ENCODE peak calls at places on chromosomes 6 and 20, in eight cellular contexts. One of them, this sample, is unnamed.

GRCh38 chr6:138346302-138347195 is 31.2 kb upstream of the SMIM28 start:
- DNase-seq in cardiac fibroblast: peak; percentile 60
- DNase-seq in endothelial cell: no peak
- DNase-seq in OCI-LY7: no peak
- DNase-seq in fibroblast of mammary gland: peak; percentile 22
- DNase-seq in Calu3: no peak
- DNase-seq in psoas muscle: no peak
- DNase-seq in Peyer's patch: no peak
- DNase-seq in this sample: no peak

GRCh38 chr20:32985596-32985995 is 18.6 kb downstream of the SUN5 start:
- DNase-seq in cardiac fibroblast: no peak
- DNase-seq in fibroblast of mammary gland: no peak
- DNase-seq in OCI-LY7: no peak
- DNase-seq in Calu3: no peak
- DNase-seq in endothelial cell: no peak
- DNase-seq in Peyer's patch: no peak
- DNase-seq in psoas muscle: no peak
- DNase-seq in this sample: no peak

GRCh38 chr20:6582449-6582848 is 185.0 kb upstream of the BMP2 start:
- DNase-seq in psoas muscle: no peak
- DNase-seq in fibroblast of mammary gland: no peak
- DNase-seq in OCI-LY7: no peak
- DNase-seq in Peyer's patch: no peak
- DNase-seq in Calu3: no peak
- DNase-seq in cardiac fibroblast: no peak
- DNase-seq in endothelial cell: no peak
- DNase-seq in this sample: no peak

GRCh38 chr6:13259393-13259792 is 68.9 kb downstream of the TBC1D7 start:
- DNase-seq in endothelial cell: no peak
- DNase-seq in Calu3: no peak
- DNase-seq in psoas muscle: no peak
- DNase-seq in OCI-LY7: no peak
- DNase-seq in cardiac fibroblast: no peak
- DNase-seq in fibroblast of mammary gland: no peak
- DNase-seq in Peyer's patch: no peak
- DNase-seq in this sample: no peak

GRCh38 chr20:36919715-36920333 is 31.7 kb downstream of the SAMHD1 start:
- DNase-seq in psoas muscle: no peak
- DNase-seq in Calu3: peak; percentile 64
- DNase-seq in Peyer's patch: no peak
- DNase-seq in endothelial cell: peak; percentile 41
- DNase-seq in fibroblast of mammary gland: peak; percentile 75
- DNase-seq in cardiac fibroblast: peak; percentile 82
- DNase-seq in OCI-LY7: peak; percentile 70
- DNase-seq in this sample: no peak

GRCh38 chr6:110590821-110591351 is 114.5 kb upstream of the SLC22A16 start:
- DNase-seq in Calu3: no peak
- DNase-seq in fibroblast of mammary gland: peak; percentile 51
- DNase-seq in psoas muscle: no peak
- DNase-seq in endothelial cell: no peak
- DNase-seq in cardiac fibroblast: peak; percentile 59
- DNase-seq in OCI-LY7: no peak
- DNase-seq in Peyer's patch: no peak
- DNase-seq in this sample: no peak

GRCh38 chr6:151109361-151109760 is 130.4 kb upstream of the AKAP12 start:
- DNase-seq in Peyer's patch: no peak
- DNase-seq in fibroblast of mammary gland: no peak
- DNase-seq in psoas muscle: no peak
- DNase-seq in cardiac fibroblast: no peak
- DNase-seq in Calu3: no peak
- DNase-seq in endothelial cell: no peak
- DNase-seq in OCI-LY7: no peak
- DNase-seq in this sample: no peak

GRCh38 chr20:46558511-46558959 is 8.1 kb upstream of the OCSTAMP start:
- DNase-seq in cardiac fibroblast: peak; percentile 93
- DNase-seq in psoas muscle: peak; percentile 66
- DNase-seq in OCI-LY7: no peak
- DNase-seq in Calu3: peak; percentile 66
- DNase-seq in endothelial cell: no peak
- DNase-seq in Peyer's patch: no peak
- DNase-seq in fibroblast of mammary gland: peak; percentile 96
- DNase-seq in this sample: peak; percentile 38

GRCh38 chr6:44811456-44811855 is 423.9 kb downstream of the CDC5L start:
- DNase-seq in endothelial cell: no peak
- DNase-seq in psoas muscle: no peak
- DNase-seq in Peyer's patch: no peak
- DNase-seq in Calu3: no peak
- DNase-seq in cardiac fibroblast: no peak
- DNase-seq in OCI-LY7: no peak
- DNase-seq in fibroblast of mammary gland: no peak
- DNase-seq in this sample: no peak

GRCh38 chr6:126530777-126531176 is 190.9 kb downstream of the CENPW start:
- DNase-seq in Calu3: no peak
- DNase-seq in psoas muscle: no peak
- DNase-seq in Peyer's patch: no peak
- DNase-seq in endothelial cell: no peak
- DNase-seq in cardiac fibroblast: no peak
- DNase-seq in OCI-LY7: no peak
- DNase-seq in fibroblast of mammary gland: no peak
- DNase-seq in this sample: no peak

GRCh38 chr6:132841967-132842366 is 27.6 kb downstream of the RPS12 start:
- DNase-seq in Peyer's patch: no peak
- DNase-seq in psoas muscle: no peak
- DNase-seq in fibroblast of mammary gland: no peak
- DNase-seq in OCI-LY7: no peak
- DNase-seq in endothelial cell: no peak
- DNase-seq in cardiac fibroblast: no peak
- DNase-seq in Calu3: no peak
- DNase-seq in this sample: no peak

GRCh38 chr6:132843316-132844040 is 29.1 kb downstream of the RPS12 start:
- DNase-seq in endothelial cell: no peak
- DNase-seq in Peyer's patch: no peak
- DNase-seq in Calu3: no peak
- DNase-seq in OCI-LY7: no peak
- DNase-seq in fibroblast of mammary gland: no peak
- DNase-seq in psoas muscle: no peak
- DNase-seq in cardiac fibroblast: no peak
- DNase-seq in this sample: no peak
- TF ChIP-seq CTCF in endothelial cell: no peak
- TF ChIP-seq CTCF in Peyer's patch: no peak
- TF ChIP-seq CTCF in Calu3: no peak
- TF ChIP-seq CTCF in OCI-LY7: no peak
- TF ChIP-seq CTCF in fibroblast of mammary gland: no peak
- TF ChIP-seq CTCF in psoas muscle: no peak
- TF ChIP-seq CTCF in cardiac fibroblast: no peak
- TF ChIP-seq CTCF in this sample: no peak

DNA sequence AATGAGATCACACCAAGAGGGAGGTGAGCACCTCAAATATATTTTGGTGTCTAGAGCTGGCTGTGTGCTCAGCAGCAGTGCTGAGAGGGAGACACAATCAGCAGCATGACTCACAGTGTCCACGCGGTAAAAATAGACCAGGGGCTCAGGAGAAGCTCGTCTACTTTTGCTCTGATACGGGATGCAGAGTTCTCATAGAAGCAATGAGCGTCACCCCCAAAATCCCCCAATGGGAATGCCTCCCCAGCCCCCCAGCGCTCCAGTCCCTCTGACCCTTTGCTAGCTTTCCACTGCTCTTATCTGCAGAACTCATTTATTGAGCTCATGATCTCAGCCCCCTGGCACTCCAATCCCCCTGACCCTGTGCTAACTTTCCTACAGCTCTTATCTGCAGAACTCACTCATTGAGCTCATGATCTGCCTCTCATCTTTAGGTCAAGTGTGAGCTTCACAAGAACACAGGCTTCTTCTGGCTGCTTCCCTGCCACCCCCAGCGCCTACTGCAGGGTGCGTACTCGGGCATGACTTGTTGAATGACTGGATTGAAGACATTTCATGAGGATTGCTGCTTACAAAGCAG is 34.0 kb downstream of the SYNDIG1 start:
- DNase-seq in endothelial cell: no peak
- DNase-seq in OCI-LY7: no peak
- DNase-seq in Calu3: no peak
- DNase-seq in Peyer's patch: no peak
- DNase-seq in psoas muscle: no peak
- DNase-seq in fibroblast of mammary gland: peak; percentile 68
- DNase-seq in cardiac fibroblast: peak; percentile 57
- DNase-seq in this sample: no peak
- TF ChIP-seq CTCF in endothelial cell: no peak
- TF ChIP-seq CTCF in OCI-LY7: no peak
- TF ChIP-seq CTCF in Calu3: no peak
- TF ChIP-seq CTCF in Peyer's patch: no peak
- TF ChIP-seq CTCF in psoas muscle: no peak
- TF ChIP-seq CTCF in fibroblast of mammary gland: no peak
- TF ChIP-seq CTCF in cardiac fibroblast: peak; percentile 1
- TF ChIP-seq CTCF in this sample: no peak

GRCh38 chr20:62623488-62624324 is 18.6 kb upstream of the SLCO4A1 start:
- DNase-seq in endothelial cell: peak; percentile 65
- DNase-seq in psoas muscle: peak; percentile 96
- DNase-seq in OCI-LY7: peak; percentile 95
- DNase-seq in fibroblast of mammary gland: peak; percentile 85
- DNase-seq in cardiac fibroblast: peak; percentile 77
- DNase-seq in Calu3: peak; percentile 98
- DNase-seq in Peyer's patch: peak; percentile 100
- DNase-seq in this sample: peak; percentile 70
- TF ChIP-seq CTCF in endothelial cell: no peak
- TF ChIP-seq CTCF in psoas muscle: no peak
- TF ChIP-seq CTCF in OCI-LY7: no peak
- TF ChIP-seq CTCF in fibroblast of mammary gland: no peak
- TF ChIP-seq CTCF in cardiac fibroblast: peak; percentile 16
- TF ChIP-seq CTCF in Calu3: no peak
- TF ChIP-seq CTCF in Peyer's patch: no peak
- TF ChIP-seq CTCF in this sample: peak; percentile 3

DNA sequence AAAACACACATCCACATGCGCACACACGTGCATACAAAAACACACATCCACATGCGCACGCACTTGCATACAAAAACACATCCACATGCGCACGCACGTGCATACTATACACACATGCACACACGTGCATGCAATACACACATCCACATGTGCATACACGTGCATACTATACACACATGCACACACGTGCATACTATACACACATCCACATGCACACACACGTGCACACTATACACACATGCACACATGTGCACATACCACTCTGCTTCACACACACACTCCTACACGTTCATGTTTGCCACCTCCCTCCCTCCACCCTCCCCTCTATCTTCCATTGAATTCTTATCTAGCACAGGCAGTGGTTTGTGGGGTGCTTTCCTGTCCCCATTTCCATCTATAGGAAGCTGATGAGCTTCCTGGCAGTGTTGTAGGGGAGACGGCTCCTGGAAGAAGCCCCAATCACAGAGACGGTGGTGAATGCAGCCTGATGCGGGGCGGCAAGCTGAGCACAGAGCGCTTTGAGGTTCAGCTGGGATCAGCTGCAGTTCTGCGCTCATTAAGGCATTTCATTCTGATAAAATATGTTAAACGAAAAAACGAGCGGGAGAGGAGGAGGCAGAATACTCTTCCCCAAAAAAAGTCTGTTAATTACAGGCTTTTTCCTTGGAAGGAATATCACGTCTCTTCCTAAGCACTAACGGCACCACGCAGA is 287.8 kb downstream of the TAF4 start:
- DNase-seq in fibroblast of mammary gland: no peak
- DNase-seq in Peyer's patch: no peak
- DNase-seq in endothelial cell: no peak
- DNase-seq in cardiac fibroblast: no peak
- DNase-seq in OCI-LY7: no peak
- DNase-seq in Calu3: no peak
- DNase-seq in psoas muscle: peak; percentile 15
- DNase-seq in this sample: no peak
- TF ChIP-seq CTCF in fibroblast of mammary gland: no peak
- TF ChIP-seq CTCF in Peyer's patch: no peak
- TF ChIP-seq CTCF in endothelial cell: no peak
- TF ChIP-seq CTCF in cardiac fibroblast: no peak
- TF ChIP-seq CTCF in OCI-LY7: no peak
- TF ChIP-seq CTCF in Calu3: no peak
- TF ChIP-seq CTCF in psoas muscle: no peak
- TF ChIP-seq CTCF in this sample: no peak

GRCh38 chr20:60365063-60365640 is 406.9 kb downstream of the CDH26 start:
- DNase-seq in fibroblast of mammary gland: no peak
- DNase-seq in Calu3: peak; percentile 11
- DNase-seq in endothelial cell: peak; percentile 15
- DNase-seq in cardiac fibroblast: no peak
- DNase-seq in psoas muscle: no peak
- DNase-seq in OCI-LY7: peak; percentile 4
- DNase-seq in Peyer's patch: no peak
- DNase-seq in this sample: no peak
- TF ChIP-seq CTCF in fibroblast of mammary gland: no peak
- TF ChIP-seq CTCF in Calu3: no peak
- TF ChIP-seq CTCF in endothelial cell: no peak
- TF ChIP-seq CTCF in cardiac fibroblast: no peak
- TF ChIP-seq CTCF in psoas muscle: no peak
- TF ChIP-seq CTCF in OCI-LY7: peak; percentile 27
- TF ChIP-seq CTCF in Peyer's patch: no peak
- TF ChIP-seq CTCF in this sample: no peak

GRCh38 chr20:2385026-2385425 is 4.3 kb downstream of the TGM6 start:
- DNase-seq in Peyer's patch: no peak
- DNase-seq in Calu3: no peak
- DNase-seq in OCI-LY7: no peak
- DNase-seq in cardiac fibroblast: no peak
- DNase-seq in endothelial cell: no peak
- DNase-seq in psoas muscle: no peak
- DNase-seq in fibroblast of mammary gland: no peak
- DNase-seq in this sample: no peak

GRCh38 chr20:2385496-2385895 is 4.8 kb downstream of the TGM6 start:
- DNase-seq in OCI-LY7: no peak
- DNase-seq in fibroblast of mammary gland: no peak
- DNase-seq in Calu3: no peak
- DNase-seq in cardiac fibroblast: no peak
- DNase-seq in endothelial cell: no peak
- DNase-seq in psoas muscle: no peak
- DNase-seq in Peyer's patch: no peak
- DNase-seq in this sample: no peak

GRCh38 chr20:2387580-2387979 is 6.9 kb downstream of the TGM6 start:
- DNase-seq in Peyer's patch: no peak
- DNase-seq in psoas muscle: no peak
- DNase-seq in cardiac fibroblast: no peak
- DNase-seq in fibroblast of mammary gland: no peak
- DNase-seq in endothelial cell: no peak
- DNase-seq in Calu3: no peak
- DNase-seq in OCI-LY7: no peak
- DNase-seq in this sample: no peak

GRCh38 chr20:2386516-2387179 is 5.9 kb downstream of the TGM6 start:
- DNase-seq in cardiac fibroblast: peak; percentile 34
- DNase-seq in endothelial cell: no peak
- DNase-seq in fibroblast of mammary gland: peak; percentile 43
- DNase-seq in psoas muscle: no peak
- DNase-seq in Calu3: no peak
- DNase-seq in Peyer's patch: no peak
- DNase-seq in OCI-LY7: no peak
- DNase-seq in this sample: no peak

GRCh38 chr20:2387180-2387577 is 6.5 kb downstream of the TGM6 start:
- DNase-seq in Calu3: peak; percentile 48
- DNase-seq in cardiac fibroblast: peak; percentile 44
- DNase-seq in psoas muscle: no peak
- DNase-seq in fibroblast of mammary gland: peak; percentile 43
- DNase-seq in endothelial cell: peak; percentile 71
- DNase-seq in OCI-LY7: peak; percentile 66
- DNase-seq in Peyer's patch: no peak
- DNase-seq in this sample: no peak
- TF ChIP-seq CTCF in Calu3: peak; percentile 41
- TF ChIP-seq CTCF in cardiac fibroblast: peak; percentile 44
- TF ChIP-seq CTCF in psoas muscle: peak; percentile 30
- TF ChIP-seq CTCF in fibroblast of mammary gland: peak; percentile 60
- TF ChIP-seq CTCF in endothelial cell: peak; percentile 74
- TF ChIP-seq CTCF in OCI-LY7: peak; percentile 85
- TF ChIP-seq CTCF in Peyer's patch: no peak
- TF ChIP-seq CTCF in this sample: peak; percentile 29

GRCh38 chr6:36263390-36263789 is 6.5 kb upstream of the PNPLA1 start:
- DNase-seq in cardiac fibroblast: no peak
- DNase-seq in OCI-LY7: no peak
- DNase-seq in psoas muscle: no peak
- DNase-seq in fibroblast of mammary gland: no peak
- DNase-seq in Peyer's patch: no peak
- DNase-seq in Calu3: no peak
- DNase-seq in endothelial cell: no peak
- DNase-seq in this sample: no peak
- TF ChIP-seq CTCF in cardiac fibroblast: no peak
- TF ChIP-seq CTCF in OCI-LY7: no peak
- TF ChIP-seq CTCF in psoas muscle: no peak
- TF ChIP-seq CTCF in fibroblast of mammary gland: no peak
- TF ChIP-seq CTCF in Peyer's patch: no peak
- TF ChIP-seq CTCF in Calu3: no peak
- TF ChIP-seq CTCF in endothelial cell: no peak
- TF ChIP-seq CTCF in this sample: no peak

This sample was measured in AG09319.